ENCODE peak calls at places on chromosomes 13 and 19, in four cellular contexts. A, E, L and G are unnamed samples.
A peak's percentile ranks its signal among the peaks of the same experiment; 100 is the strongest.

GRCh38 chr13:109787135-109787954 is 962 bp upstream of the IRS2 start:
- DNase-seq in A (peak; percentile 28), L (no peak), E (peak; percentile 43), G (peak; percentile 73)

GRCh38 chr19:50708179-50708879 is 11.3 kb downstream of the SHANK1 start:
- DNase-seq in E (no peak), L (no peak), A (no peak), G (no peak)

GRCh38 chr13:22569830-22570229 is 610.9 kb upstream of the SGCG start:
- DNase-seq in E (no peak), L (no peak), A (no peak), G (no peak)

GRCh38 chr13:94233401-94233800 is 246.1 kb downstream of the DCT start:
- DNase-seq in A (peak; percentile 7), L (no peak), E (no peak), G (no peak)

GRCh38 chr19:8445488-8446001 is 770 bp downstream of the HNRNPM start:
- DNase-seq in E (peak; percentile 59), A (peak; percentile 69), L (no peak), G (peak; percentile 76)

GRCh38 chr19:2336528-2337328 is 8.2 kb downstream of the SPPL2B start:
- DNase-seq in A (no peak), E (no peak), L (no peak), G (no peak)

GRCh38 chr13:99577934-99578917 is 77.0 kb downstream of the TM9SF2 start:
- DNase-seq in E (no peak), A (no peak), L (no peak), G (no peak)

GRCh38 chr13:112700291-112701060 is 10.6 kb downstream of the ATP11A start:
- DNase-seq in A (no peak), L (no peak), E (no peak), G (no peak)

GRCh38 chr13:113398963-113399754 is 35.2 kb upstream of the GRTP1 start:
- DNase-seq in E (no peak), L (peak; percentile 12), A (no peak), G (peak; percentile 54)

GRCh38 chr19:18417250-18418033 is 1.8 kb upstream of the SSBP4 start:
- DNase-seq in L (peak; percentile 63), E (peak; percentile 74), A (peak; percentile 91), G (peak; percentile 81)

GRCh38 chr13:30355405-30355741 is 48.0 kb upstream of the KATNAL1 start:
- DNase-seq in E (no peak), L (no peak), A (no peak), G (no peak)

GRCh38 chr13:39461685-39462266 is 141.2 kb downstream of the LHFPL6 start:
- DNase-seq in A (no peak), L (no peak), E (no peak), G (no peak)

GRCh38 chr13:46124967-46125933 is 20.4 kb upstream of the CPB2 start:
- DNase-seq in E (no peak), L (no peak), A (no peak), G (no peak)

GRCh38 chr13:35791191-35791902 is 314.9 kb upstream of the MAB21L1 start:
- DNase-seq in L (no peak), E (no peak), A (no peak), G (no peak)

GRCh38 chr19:40284501-40285352 is at the start of gene AKT2:
- DNase-seq in L (no peak), A (peak; percentile 63), E (peak; percentile 77), G (no peak)

DNA sequence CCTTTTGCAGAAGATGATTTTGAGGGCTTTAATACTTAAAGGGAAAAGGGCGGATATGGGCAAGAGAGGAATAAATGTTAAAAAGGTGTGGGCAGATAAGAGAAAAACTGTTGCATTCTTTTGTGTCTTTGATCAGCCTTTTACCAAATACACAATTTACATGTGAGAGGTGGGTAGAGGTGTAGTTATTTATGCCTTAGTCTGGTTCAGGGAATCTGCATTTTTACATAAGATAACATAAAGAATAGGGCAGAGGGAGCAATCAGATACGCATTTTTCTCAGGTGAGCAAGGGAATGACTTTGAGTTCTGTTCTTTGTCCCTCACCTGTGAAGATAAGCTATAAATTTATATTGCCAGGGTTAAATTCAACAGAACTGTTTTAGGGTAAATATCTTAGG is 708.4 kb upstream of the SLITRK1 start:
- DNase-seq in L (no peak), A (no peak), E (no peak), G (no peak)
- H3K4me1 ChIP-seq in L (no peaks in the 10 kb centered on the region), A (no peaks in the 10 kb centered on the region), E (no peaks in the 10 kb centered on the region), G (no peaks in the 10 kb centered on the region)

GRCh38 chr13:98479496-98480003 is 97.4 kb downstream of the STK24 start:
- DNase-seq in E (no peak), L (no peak), A (no peak), G (no peak)

GRCh38 chr13:98483636-98484288 is 93.1 kb downstream of the STK24 start:
- DNase-seq in A (no peak), L (no peak), E (no peak), G (no peak)

GRCh38 chr13:98480915-98481510 is 95.9 kb downstream of the STK24 start:
- DNase-seq in L (no peak), A (no peak), E (no peak), G (no peak)

GRCh38 chr13:98482476-98483444 is 94.1 kb downstream of the STK24 start:
- DNase-seq in L (peak; percentile 61), E (peak; percentile 83), A (peak; percentile 76), G (peak; percentile 84)

DNA sequence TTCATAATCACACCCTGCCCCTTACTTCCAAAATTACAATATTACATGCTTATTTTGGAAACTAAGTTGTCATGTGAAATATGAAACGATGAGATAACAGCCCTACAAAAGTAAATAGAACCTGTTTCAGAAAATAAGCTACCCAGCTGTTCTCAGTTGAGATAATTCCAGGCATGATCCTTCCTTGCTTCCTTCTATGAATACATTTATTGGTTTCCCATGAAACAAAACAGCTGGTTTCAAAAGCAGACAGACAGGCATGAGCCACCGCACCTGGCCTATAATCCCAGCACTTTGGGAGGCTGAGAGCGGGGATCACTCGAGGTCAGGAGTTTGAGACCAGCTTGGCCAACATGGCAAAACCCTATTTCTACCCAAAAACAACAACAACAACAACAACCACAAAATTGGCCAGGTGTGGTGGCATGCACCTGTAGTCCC is 95.4 kb downstream of the STK24 start:
- DNase-seq in L (no peak), E (no peak), A (no peak), G (no peak)
- H3K4me1 ChIP-seq in L (peaks cover 80% of the 10 kb centered on the region), E (peaks cover 44% of the 10 kb centered on the region), A (peaks cover 93% of the 10 kb centered on the region), G (peaks cover 56% of the 10 kb centered on the region)

DNA sequence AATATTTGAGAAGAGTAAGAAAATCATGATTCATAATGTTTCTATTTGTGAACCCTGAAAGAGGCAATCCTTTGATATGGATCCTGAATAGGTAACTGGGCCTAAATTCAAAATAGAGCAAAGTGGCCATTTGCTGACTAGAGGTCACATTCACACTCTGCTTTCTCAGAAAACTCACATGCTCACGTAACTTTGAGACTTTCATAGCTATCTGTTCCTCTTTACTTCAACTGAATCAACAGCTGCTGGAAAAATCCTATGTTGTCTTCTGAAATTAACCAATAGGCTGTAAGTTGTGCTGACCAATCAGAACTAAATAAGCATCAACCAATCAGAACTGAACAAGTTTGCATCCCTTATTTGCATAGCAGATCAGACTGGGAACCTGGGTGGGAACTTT is 24.0 kb upstream of the TBC1D4 start:
- DNase-seq in E (no peak), L (no peak), A (no peak), G (no peak)
- H3K4me1 ChIP-seq in E (no peaks in the 10 kb centered on the region), L (no peaks in the 10 kb centered on the region), A (no peaks in the 10 kb centered on the region), G (no peaks in the 10 kb centered on the region)

GRCh38 chr13:106567421-106568224 is at the start of gene ARGLU1:
- DNase-seq in E (peak; percentile 94), A (peak; percentile 94), L (peak; percentile 88), G (peak; percentile 97)
- H3K4me1 ChIP-seq in E (peaks cover 38% of the 10 kb centered on the region), A (peaks cover 43% of the 10 kb centered on the region), L (peaks cover 48% of the 10 kb centered on the region), G (peaks cover 36% of the 10 kb centered on the region)

DNA sequence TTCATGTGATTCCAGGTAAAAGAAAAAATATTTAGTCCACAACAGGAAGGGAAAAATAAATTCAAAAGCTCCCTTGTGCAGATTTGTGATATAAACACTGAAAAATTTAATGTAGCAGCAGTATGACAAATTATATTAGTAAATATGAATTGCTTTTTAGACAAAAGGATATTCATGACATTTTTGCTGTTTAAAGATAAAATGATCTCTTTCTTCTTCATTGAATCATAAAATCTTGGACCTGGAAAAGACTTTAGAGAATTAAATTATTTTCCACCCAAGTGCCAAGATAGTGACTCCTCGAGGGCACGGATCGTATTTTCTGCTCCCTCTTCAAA is 85.4 kb downstream of the MBNL2 start:
- DNase-seq in L (no peak), A (no peak), E (no peak), G (no peak)
- H3K4me1 ChIP-seq in L (peaks cover 91% of the 10 kb centered on the region), A (peaks cover 93% of the 10 kb centered on the region), E (peaks cover 17% of the 10 kb centered on the region), G (peaks cover 4% of the 10 kb centered on the region)

GRCh38 chr13:48232420-48233096 is 448 bp upstream of the ITM2B start:
- DNase-seq in E (no peak), L (no peak), A (peak; percentile 30), G (no peak)
- H3K4me1 ChIP-seq in E (peaks cover 23% of the 10 kb centered on the region), L (peaks cover 46% of the 10 kb centered on the region), A (peaks cover 43% of the 10 kb centered on the region), G (no peaks in the 10 kb centered on the region)